ENCODE peak calls at places on chromosomes 6 and 20, in four cellular contexts. V, W, S and J are unnamed samples.

GRCh38 chr6:26389349-26389799 is 6.5 kb downstream of the BTN2A2 start:
- DNase-seq in V (no peak), W (no peak), S (no peak), J (peak)

GRCh38 chr6:106609699-106610098 is 19.6 kb downstream of the RTN4IP1 start:
- DNase-seq in V (peak), W (peak), S (no peak), J (peak)

GRCh38 chr6:153096792-153097191 is 34.3 kb downstream of the RGS17 start:
- DNase-seq in V (no peak), W (no peak), S (no peak), J (no peak)

GRCh38 chr20:8331740-8332412 is 199.8 kb downstream of the PLCB1 start:
- DNase-seq in V (no peak), W (peak), S (no peak), J (no peak)

GRCh38 chr6:93416575-93417420 is 2.6 kb downstream of the EPHA7 start:
- DNase-seq in V (peak), W (no peak), S (no peak), J (no peak)

GRCh38 chr6:151374024-151374423 is 17.3 kb downstream of the ZBTB2 start:
- DNase-seq in V (no peak), W (peak), S (no peak), J (peak)

GRCh38 chr6:131597448-131597847 is 24.4 kb downstream of the ARG1 start:
- DNase-seq in V (no peak), W (peak), S (no peak), J (no peak)

GRCh38 chr6:150813993-150814359 is 51.5 kb upstream of the MTHFD1L start:
- DNase-seq in V (no peak), W (peak), S (peak), J (no peak)

GRCh38 chr6:44668976-44669934 is 281.7 kb downstream of the CDC5L start:
- DNase-seq in V (no peak), W (no peak), S (no peak), J (no peak)

GRCh38 chr20:62287129-62287528 is 15.7 kb upstream of the ADRM1 start:
- DNase-seq in V (no peak), W (no peak), S (no peak), J (no peak)

GRCh38 chr6:127518710-127519468 is at the start of gene MTCL3:
- DNase-seq in V (peak), W (no peak), S (no peak), J (no peak)

GRCh38 chr6:54846243-54846856 is at the start of gene FAM83B:
- DNase-seq in V (peak), W (no peak), S (no peak), J (no peak)

GRCh38 chr6:100346203-100346602 is 118.5 kb downstream of the SIM1 start:
- DNase-seq in V (no peak), W (no peak), S (no peak), J (no peak)

GRCh38 chr20:6034134-6034969 is 19.5 kb downstream of the LRRN4 start:
- DNase-seq in V (no peak), W (no peak), S (no peak), J (peak)

GRCh38 chr6:45002390-45002789 is 325.7 kb upstream of the RUNX2 start:
- DNase-seq in V (no peak), W (no peak), S (no peak), J (no peak)

GRCh38 chr20:6483727-6484126 is 283.8 kb upstream of the BMP2 start:
- DNase-seq in V (no peak), W (no peak), S (no peak), J (no peak)

GRCh38 chr20:47557218-47557617 is 55.5 kb downstream of the NCOA3 start:
- DNase-seq in V (no peak), W (no peak), S (no peak), J (no peak)

GRCh38 chr20:16419138-16419715 is 154.0 kb downstream of the KIF16B start:
- DNase-seq in V (no peak), W (no peak), S (no peak), J (no peak)

GRCh38 chr6:25025919-25026301 is 90.2 kb upstream of the RIPOR2 start:
- DNase-seq in V (no peak), W (no peak), S (no peak), J (no peak)

GRCh38 chr20:42598586-42598985 is 591.1 kb downstream of the PTPRT start:
- DNase-seq in V (no peak), W (no peak), S (no peak), J (no peak)

GRCh38 chr6:35034411-35035171 is 106.5 kb downstream of the TCP11 start:
- DNase-seq in V (no peak), W (no peak), S (no peak), J (no peak)

GRCh38 chr6:115838763-115839401 is 221.8 kb downstream of the FRK start:
- DNase-seq in V (peak), W (peak), S (no peak), J (peak)

GRCh38 chr6:43791752-43792422 is 21.9 kb downstream of the VEGFA start:
- DNase-seq in V (no peak), W (no peak), S (no peak), J (no peak)

GRCh38 chr6:29236060-29236459 is 65.4 kb downstream of the OR2J2 start:
- DNase-seq in V (no peak), W (no peak), S (no peak), J (no peak)

GRCh38 chr6:1144842-1145755 is 166.8 kb upstream of the FOXQ1 start:
- DNase-seq in V (no peak), W (no peak), S (no peak), J (no peak)

GRCh38 chr6:80728830-80729229 is 622.4 kb downstream of the BCKDHB start:
- DNase-seq in V (no peak), W (no peak), S (no peak), J (no peak)

GRCh38 chr20:14148042-14148441 is 152.7 kb downstream of the MACROD2 start:
- DNase-seq in V (no peak), W (no peak), S (no peak), J (no peak)

GRCh38 chr6:167826230-167827061 is at the start of gene AFDN:
- DNase-seq in V (peak), W (no peak), S (no peak), J (peak)

GRCh38 chr20:1819311-1820136 is 75.7 kb upstream of the SIRPA start:
- DNase-seq in V (no peak), W (no peak), S (no peak), J (no peak)

GRCh38 chr20:49187330-49188100 is 619 bp downstream of the STAU1 start:
- DNase-seq in V (no peak), W (no peak), S (no peak), J (peak)

GRCh38 chr6:106546322-106547052 is 82.8 kb downstream of the RTN4IP1 start:
- DNase-seq in V (no peak), W (peak), S (no peak), J (no peak)

GRCh38 chr6:142407685-142408273 is 106.0 kb downstream of the ADGRG6 start:
- DNase-seq in V (no peak), W (no peak), S (no peak), J (no peak)

GRCh38 chr6:30542404-30542725 is 13.9 kb downstream of the GNL1 start:
- DNase-seq in V (no peak), W (no peak), S (no peak), J (no peak)

GRCh38 chr20:48760403-48760889 is 67.4 kb downstream of the PREX1 start:
- DNase-seq in V (no peak), W (no peak), S (no peak), J (no peak)

GRCh38 chr6:88499436-88499835 is 333.3 kb upstream of the CNR1 start:
- DNase-seq in V (no peak), W (no peak), S (no peak), J (no peak)

GRCh38 chr6:27237089-27237723 is 10.3 kb upstream of the PRSS16 start:
- DNase-seq in V (peak), W (peak), S (no peak), J (peak)

GRCh38 chr20:25049261-25050060 is 8.5 kb downstream of the ACSS1 start:
- DNase-seq in V (no peak), W (no peak), S (no peak), J (no peak)

GRCh38 chr6:3893914-3894313 is 44.7 kb downstream of the FAM50B start:
- DNase-seq in V (no peak), W (no peak), S (no peak), J (no peak)

GRCh38 chr6:74973621-74974020 is 232.2 kb downstream of the COL12A1 start:
- DNase-seq in V (no peak), W (no peak), S (no peak), J (no peak)

GRCh38 chr6:74976026-74976425 is 229.8 kb downstream of the COL12A1 start:
- DNase-seq in V (no peak), W (no peak), S (no peak), J (no peak)

GRCh38 chr6:74979065-74979766 is 226.6 kb downstream of the COL12A1 start:
- DNase-seq in V (no peak), W (no peak), S (no peak), J (no peak)
- TF ChIP-seq NR2C2 in V (no peak), W (no peak), S (no peak), J (no peak)

GRCh38 chr6:134094436-134094835 is 42.0 kb upstream of the SLC2A12 start:
- DNase-seq in V (no peak), W (no peak), S (no peak), J (no peak)
- TF ChIP-seq CREB1 in V (no peak), W (no peak), S (no peak), J (no peak)

GRCh38 chr6:135161411-135161810 is 19.7 kb upstream of the MYB start:
- DNase-seq in V (no peak), W (no peak), S (no peak), J (no peak)

GRCh38 chr6:135165031-135165430 is 16.1 kb upstream of the MYB start:
- DNase-seq in V (no peak), W (no peak), S (no peak), J (no peak)

GRCh38 chr6:135161996-135162395 is 19.1 kb upstream of the MYB start:
- DNase-seq in V (no peak), W (no peak), S (no peak), J (no peak)

GRCh38 chr6:135163440-135163738 is 17.7 kb upstream of the MYB start:
- DNase-seq in V (no peak), W (no peak), S (peak), J (no peak)

DNA sequence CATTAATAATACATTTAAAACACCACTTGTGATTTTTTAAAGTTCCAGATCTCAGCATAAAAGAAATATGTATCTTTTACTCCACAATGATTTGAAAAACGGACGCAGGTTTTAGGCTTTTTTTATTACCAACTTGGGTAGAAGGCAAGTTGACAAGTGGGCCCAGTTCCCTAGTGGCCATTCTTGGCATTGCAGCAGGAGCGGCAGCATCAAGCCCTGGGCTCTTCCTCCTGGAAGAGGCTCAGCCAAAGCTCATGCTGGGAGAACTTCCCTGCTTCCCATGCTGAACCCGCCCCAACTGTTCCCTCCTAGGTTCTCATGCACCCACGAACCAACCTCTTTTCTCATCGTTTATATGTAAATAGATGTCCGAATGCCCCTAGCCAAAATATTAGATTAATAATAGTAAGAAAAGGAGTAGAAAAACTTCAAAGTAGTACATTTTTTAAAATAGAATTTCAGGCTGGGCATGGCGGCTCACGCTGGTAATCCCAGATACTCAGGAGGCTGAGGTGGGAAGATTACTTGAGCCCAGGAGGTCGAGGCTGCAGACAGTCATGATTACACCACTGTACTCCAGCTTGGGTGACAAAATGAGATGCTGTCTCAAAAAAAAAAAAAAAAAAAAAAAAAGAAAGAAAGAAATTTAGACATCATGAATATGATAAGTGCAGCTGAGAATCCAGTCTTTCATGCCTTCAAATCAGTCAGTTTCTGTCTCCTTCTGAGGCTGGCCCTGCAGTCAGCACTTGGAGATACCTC is 18.2 kb upstream of the MYB start:
- DNase-seq in V (peak), W (peak), S (no peak), J (peak)
- TF ChIP-seq NR2C2 in V (no peak), W (no peak), S (no peak), J (no peak)

GRCh38 chr6:145082359-145082758 is 653.0 kb downstream of the EPM2A start:
- DNase-seq in V (no peak), W (no peak), S (no peak), J (no peak)

GRCh38 chr6:145091827-145092164 is 643.5 kb downstream of the EPM2A start:
- DNase-seq in V (no peak), W (no peak), S (no peak), J (no peak)

GRCh38 chr6:145086197-145086596 is 649.1 kb downstream of the EPM2A start:
- DNase-seq in V (peak), W (no peak), S (no peak), J (no peak)

GRCh38 chr6:145091102-145091826 is 644.1 kb downstream of the EPM2A start:
- DNase-seq in V (no peak), W (peak), S (no peak), J (no peak)

DNA sequence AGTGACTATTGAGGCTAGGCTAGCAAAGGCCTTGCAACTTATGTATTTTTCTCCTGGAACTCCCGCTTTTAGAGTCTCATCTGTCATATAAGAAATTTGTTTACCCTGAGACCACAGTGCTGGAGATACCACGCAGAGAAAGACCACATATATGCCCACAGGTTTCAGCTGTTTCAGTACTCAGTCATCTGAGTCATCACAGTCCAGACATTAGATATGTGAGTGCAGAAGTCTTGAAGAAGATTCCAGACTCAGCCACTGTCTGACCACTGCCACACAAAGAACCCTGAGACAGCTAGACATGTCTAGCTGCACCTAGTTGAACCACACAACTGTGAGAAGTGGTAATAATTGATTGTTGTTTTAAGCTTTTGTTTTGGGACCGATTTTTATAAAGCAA is 648.3 kb downstream of the EPM2A start:
- DNase-seq in V (no peak), W (no peak), S (no peak), J (no peak)
- TF ChIP-seq CREB1 in V (no peak), W (no peak), S (no peak), J (no peak)

GRCh38 chr6:139436521-139437348 is 62.3 kb upstream of the CITED2 start:
- DNase-seq in V (no peak), W (no peak), S (no peak), J (no peak)
- TF ChIP-seq NR2C2 in V (no peak), W (no peak), S (no peak), J (no peak)

GRCh38 chr6:165913676-165914570 is 250.9 kb upstream of the PDE10A start:
- DNase-seq in V (no peak), W (no peak), S (no peak), J (no peak)

GRCh38 chr6:165905744-165906143 is 242.7 kb upstream of the PDE10A start:
- DNase-seq in V (no peak), W (no peak), S (no peak), J (no peak)

GRCh38 chr6:165915022-165915770 is 252.2 kb upstream of the PDE10A start:
- DNase-seq in V (no peak), W (no peak), S (no peak), J (no peak)

GRCh38 chr6:165910184-165910583 is 247.1 kb upstream of the PDE10A start:
- DNase-seq in V (no peak), W (no peak), S (no peak), J (no peak)
- TF ChIP-seq CREB1 in V (no peak), W (no peak), S (no peak), J (no peak)